ENCODE peak calls at places on chromosomes 16 and 17, in four cellular contexts. One of them, this sample, is unnamed.
A peak's percentile ranks its signal among the peaks of the same experiment; 100 is the strongest.

GRCh38 chr16:13611596-13611995 is 308.4 kb upstream of the ERCC4 start:
- DNase-seq in fibroblast of mammary gland: no peak
- DNase-seq in fibroblast of lung: no peak
- DNase-seq in cardiac fibroblast: no peak
- DNase-seq in this sample: no peak

GRCh38 chr16:70676571-70677498 is 9.0 kb downstream of the MTSS2 start:
- DNase-seq in fibroblast of lung: no peak
- DNase-seq in cardiac fibroblast: no peak
- DNase-seq in fibroblast of mammary gland: no peak
- DNase-seq in this sample: no peak

GRCh38 chr17:49035470-49036269 is 38.5 kb downstream of the IGF2BP1 start:
- DNase-seq in fibroblast of mammary gland: peak; percentile 54
- DNase-seq in fibroblast of lung: peak; percentile 33
- DNase-seq in cardiac fibroblast: peak; percentile 65
- DNase-seq in this sample: no peak

GRCh38 chr16:78494674-78495073 is 395.2 kb downstream of the WWOX start:
- DNase-seq in cardiac fibroblast: no peak
- DNase-seq in fibroblast of mammary gland: no peak
- DNase-seq in fibroblast of lung: no peak
- DNase-seq in this sample: no peak

GRCh38 chr16:70586731-70587130 is 59.6 kb upstream of the IL34 start:
- DNase-seq in fibroblast of mammary gland: no peak
- DNase-seq in fibroblast of lung: no peak
- DNase-seq in cardiac fibroblast: no peak
- DNase-seq in this sample: no peak

GRCh38 chr16:56428087-56428486 is 2.7 kb upstream of the AMFR start:
- DNase-seq in cardiac fibroblast: no peak
- DNase-seq in fibroblast of lung: no peak
- DNase-seq in fibroblast of mammary gland: peak; percentile 6
- DNase-seq in this sample: no peak

GRCh38 chr17:11871773-11872172 is 125.5 kb downstream of the ZNF18 start:
- DNase-seq in fibroblast of mammary gland: no peak
- DNase-seq in fibroblast of lung: no peak
- DNase-seq in cardiac fibroblast: no peak
- DNase-seq in this sample: no peak

GRCh38 chr16:74297296-74297665 is 667 bp downstream of the PSMD7 start:
- DNase-seq in fibroblast of lung: peak; percentile 16
- DNase-seq in fibroblast of mammary gland: peak; percentile 41
- DNase-seq in cardiac fibroblast: peak; percentile 29
- DNase-seq in this sample: peak; percentile 20

GRCh38 chr16:59567496-59567895 is 833.4 kb upstream of the GOT2 start:
- DNase-seq in cardiac fibroblast: no peak
- DNase-seq in fibroblast of lung: no peak
- DNase-seq in fibroblast of mammary gland: no peak
- DNase-seq in this sample: no peak

GRCh38 chr17:77604301-77605031 is 354.0 kb upstream of the TNRC6C start:
- DNase-seq in fibroblast of lung: no peak
- DNase-seq in cardiac fibroblast: no peak
- DNase-seq in fibroblast of mammary gland: no peak
- DNase-seq in this sample: no peak

GRCh38 chr17:50465171-50465570 is 3.5 kb downstream of the CHAD start:
- DNase-seq in fibroblast of mammary gland: no peak
- DNase-seq in cardiac fibroblast: no peak
- DNase-seq in fibroblast of lung: no peak
- DNase-seq in this sample: no peak

GRCh38 chr17:81306491-81306890 is 11.4 kb upstream of the SLC38A10 start:
- DNase-seq in fibroblast of mammary gland: no peak
- DNase-seq in cardiac fibroblast: no peak
- DNase-seq in fibroblast of lung: no peak
- DNase-seq in this sample: no peak

GRCh38 chr16:23298290-23298689 is 3.8 kb upstream of the SCNN1B start:
- DNase-seq in cardiac fibroblast: no peak
- DNase-seq in fibroblast of mammary gland: no peak
- DNase-seq in fibroblast of lung: no peak
- DNase-seq in this sample: no peak

GRCh38 chr16:56279132-56279531 is 87.8 kb downstream of the GNAO1 start:
- DNase-seq in cardiac fibroblast: no peak
- DNase-seq in fibroblast of mammary gland: no peak
- DNase-seq in fibroblast of lung: no peak
- DNase-seq in this sample: no peak

GRCh38 chr17:67824735-67825626 is at the start of gene BPTF:
- DNase-seq in cardiac fibroblast: peak; percentile 93
- DNase-seq in fibroblast of mammary gland: peak; percentile 84
- DNase-seq in fibroblast of lung: peak; percentile 80
- DNase-seq in this sample: peak; percentile 96
- H3K4me3 ChIP-seq in cardiac fibroblast: peak within 1 kb of the TSS; percentile 82
- H3K4me3 ChIP-seq in fibroblast of mammary gland: peak within 1 kb of the TSS; percentile 87
- H3K4me3 ChIP-seq in fibroblast of lung: peak within 1 kb of the TSS; percentile 79
- H3K4me3 ChIP-seq in this sample: peak within 1 kb of the TSS; percentile 97

DNA sequence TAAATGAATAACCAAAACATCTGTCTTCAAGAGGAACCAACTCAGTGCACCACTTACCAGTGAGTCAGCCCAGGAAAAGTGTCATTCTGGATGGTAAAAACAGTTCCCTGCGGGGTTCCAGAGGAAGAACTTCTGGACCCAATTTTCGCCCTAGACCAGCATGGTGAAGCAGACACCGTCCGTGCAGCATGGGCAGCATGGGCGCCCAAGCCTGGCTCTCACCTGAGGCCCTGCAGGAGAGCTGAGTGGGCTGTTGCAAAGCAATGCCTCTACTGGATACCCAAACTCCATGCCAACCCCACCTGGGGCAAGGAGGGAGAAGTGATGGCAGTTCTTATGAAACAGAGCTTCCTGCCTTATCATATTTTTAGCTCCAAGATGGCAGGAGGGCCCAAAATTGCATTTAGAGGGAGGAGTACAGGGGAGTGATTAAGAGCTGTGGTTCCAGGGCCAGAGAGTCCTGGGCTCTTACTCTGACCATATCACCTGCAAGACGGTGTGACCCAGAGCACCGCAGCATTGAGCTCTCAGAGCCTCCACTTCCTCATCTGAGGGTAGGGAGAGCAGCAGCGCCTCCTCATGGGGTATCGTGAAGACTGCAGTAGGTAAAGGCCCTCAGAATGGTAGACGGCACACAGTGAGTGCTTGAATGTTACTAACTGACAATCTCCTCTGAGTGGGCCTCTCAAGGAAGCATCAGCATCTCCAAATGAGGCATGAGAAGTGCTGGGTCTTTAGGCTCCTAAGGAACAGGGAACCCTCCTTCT is 16.6 kb upstream of the INPP5K start:
- DNase-seq in cardiac fibroblast: peak; percentile 20
- DNase-seq in fibroblast of lung: no peak
- DNase-seq in fibroblast of mammary gland: no peak
- DNase-seq in this sample: no peak
- TF ChIP-seq CTCF in cardiac fibroblast: peak; percentile 27
- TF ChIP-seq CTCF in fibroblast of lung: peak; percentile 18
- TF ChIP-seq CTCF in fibroblast of mammary gland: peak; percentile 34
- TF ChIP-seq CTCF in this sample: peak; percentile 12

GRCh38 chr16:86581458-86581857 is 3.1 kb downstream of the FOXL1 start:
- DNase-seq in fibroblast of mammary gland: no peak
- DNase-seq in fibroblast of lung: peak; percentile 60
- DNase-seq in cardiac fibroblast: no peak
- DNase-seq in this sample: peak; percentile 55
- H3K4me3 ChIP-seq in fibroblast of mammary gland: no peak overlapping the region
- H3K4me3 ChIP-seq in fibroblast of lung: peak overlapping the region; percentile 73
- H3K4me3 ChIP-seq in cardiac fibroblast: no peak overlapping the region
- H3K4me3 ChIP-seq in this sample: no peak overlapping the region

DNA sequence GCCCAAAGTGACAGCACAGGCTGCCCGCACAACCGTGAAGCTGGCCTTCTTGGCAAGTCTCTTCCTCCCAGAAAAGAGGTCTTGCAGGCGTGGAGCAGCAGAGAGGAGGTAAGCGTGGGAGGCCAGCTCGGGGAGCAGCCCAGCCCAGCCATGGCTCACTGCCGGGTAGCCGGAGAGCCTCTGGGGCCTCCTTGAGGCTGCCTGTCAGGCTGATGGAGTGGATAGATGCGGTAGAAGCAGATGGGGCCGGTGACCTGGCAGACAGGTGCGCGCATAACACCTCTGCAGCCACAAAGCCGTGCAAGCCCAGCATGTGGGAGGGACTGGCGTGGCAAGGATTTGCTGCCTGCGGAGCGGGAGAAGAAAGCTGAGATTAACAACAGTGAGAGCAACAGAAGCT is 17.1 kb upstream of the DOK4 start:
- DNase-seq in fibroblast of lung: no peak
- DNase-seq in fibroblast of mammary gland: no peak
- DNase-seq in cardiac fibroblast: peak; percentile 21
- DNase-seq in this sample: no peak
- TF ChIP-seq CTCF in fibroblast of lung: no peak
- TF ChIP-seq CTCF in fibroblast of mammary gland: no peak
- TF ChIP-seq CTCF in cardiac fibroblast: no peak
- TF ChIP-seq CTCF in this sample: no peak

GRCh38 chr17:42660692-42661345 is 1.7 kb downstream of the TUBG2 start:
- DNase-seq in cardiac fibroblast: peak; percentile 74
- DNase-seq in fibroblast of mammary gland: peak; percentile 89
- DNase-seq in fibroblast of lung: peak; percentile 74
- DNase-seq in this sample: peak; percentile 74
- H3K4me3 ChIP-seq in cardiac fibroblast: no peak overlapping the region
- H3K4me3 ChIP-seq in fibroblast of mammary gland: peak overlapping the region; percentile 29
- H3K4me3 ChIP-seq in fibroblast of lung: no peak overlapping the region
- H3K4me3 ChIP-seq in this sample: peak overlapping the region; percentile 34